ENCODE peak calls at places on chromosomes 7 and 10, in five cellular contexts. F is colonic mucosa; Y is effector memory CD8-positive, alpha-beta T cell; E is NCI-H748 treated with DMSO at 0.1 percent for 48 hours; D is choroid plexus epithelial cell. T is an unnamed sample.

GRCh38 chr10:70430489-70431445 is 10.7 kb downstream of the NODAL start:
- DNase-seq in F (peak; percentile 55), Y (no peak), E (no peak), D (peak; percentile 97), T (no peak)

GRCh38 chr7:26699761-26700160 is 164.6 kb downstream of the SKAP2 start:
- DNase-seq in F (no peak), Y (no peak), E (no peak), D (no peak), T (no peak)

GRCh38 chr10:88881335-88881734 is 1.3 kb downstream of the STAMBPL1 start:
- DNase-seq in F (no peak), Y (no peak), E (peak; percentile 12), D (no peak), T (no peak)

GRCh38 chr7:6436385-6436685 is 11.4 kb downstream of the DAGLB start:
- DNase-seq in F (no peak), Y (no peak), E (no peak), D (no peak), T (no peak)

GRCh38 chr7:6256709-6257535 is 15.5 kb downstream of the CYTH3 start:
- DNase-seq in F (peak; percentile 32), Y (no peak), E (no peak), D (peak; percentile 82), T (no peak)

GRCh38 chr7:21338728-21339164 is 89.1 kb upstream of the SP4 start:
- DNase-seq in F (no peak), Y (peak; percentile 48), E (no peak), D (no peak), T (no peak)

GRCh38 chr10:92342801-92343200 is 51.8 kb downstream of the MARCHF5 start:
- DNase-seq in F (no peak), Y (no peak), E (no peak), D (peak; percentile 13), T (no peak)

GRCh38 chr10:94193466-94193924 is 169.2 kb downstream of the NOC3L start:
- DNase-seq in F (no peak), Y (no peak), E (no peak), D (peak; percentile 91), T (no peak)

GRCh38 chr10:48901152-48901705 is 38.4 kb downstream of the LRRC18 start:
- DNase-seq in F (no peak), Y (no peak), E (no peak), D (no peak), T (no peak)

GRCh38 chr10:97538401-97538800 is 34.2 kb upstream of the ANKRD2 start:
- DNase-seq in F (no peak), Y (no peak), E (no peak), D (peak; percentile 72), T (no peak)

GRCh38 chr10:48266528-48266927 is 8.0 kb downstream of the FRMPD2 start:
- DNase-seq in F (no peak), Y (no peak), E (no peak), D (no peak), T (no peak)

GRCh38 chr7:151428393-151429231 is 11.3 kb downstream of the CRYGN start:
- DNase-seq in F (no peak), Y (no peak), E (no peak), D (peak; percentile 97), T (no peak)

GRCh38 chr10:110414563-110415309 is 83.0 kb upstream of the DUSP5 start:
- DNase-seq in F (peak; percentile 46), Y (peak; percentile 87), E (no peak), D (peak; percentile 69), T (peak; percentile 89)

GRCh38 chr10:30384791-30385201 is 35.7 kb upstream of the MTPAP start:
- DNase-seq in F (no peak), Y (no peak), E (no peak), D (peak; percentile 75), T (no peak)

GRCh38 chr7:101814996-101815825 is 2.2 kb upstream of the CUX1 start:
- DNase-seq in F (peak; percentile 68), Y (peak; percentile 54), E (no peak), D (no peak), T (peak; percentile 76)